ENCODE peak calls at places on chromosomes 13 and 19, in six cellular contexts. I, T, B, Y, R and L are unnamed samples.

GRCh38 chr19:6286676-6287075 is 6.9 kb upstream of the MLLT1 start:
- DNase-seq in T (no peak), I (no peak), B (no peak), R (no peak), Y (no peak), L (no peak)

GRCh38 chr13:35887028-35887666 is 244.0 kb downstream of the DCLK1 start:
- DNase-seq in Y (no peak), I (no peak), T (no peak), R (no peak), B (no peak), L (no peak)

GRCh38 chr19:40603719-40604646 is 2.8 kb downstream of the LTBP4 start:
- DNase-seq in I (peak; percentile 96), B (peak; percentile 99), Y (peak; percentile 94), R (peak; percentile 88), T (peak; percentile 92), L (peak; percentile 99)

GRCh38 chr13:103133551-103133950 is 67.3 kb upstream of the SLC10A2 start:
- DNase-seq in B (no peak), I (no peak), Y (no peak), R (no peak), T (no peak), L (no peak)

GRCh38 chr13:108083056-108083455 is 132.3 kb downstream of the LIG4 start:
- DNase-seq in B (no peak), T (no peak), R (no peak), I (no peak), Y (no peak), L (no peak)

GRCh38 chr19:42226886-42227285 is 6.8 kb downstream of the ZNF526 start:
- DNase-seq in Y (no peak), B (no peak), R (no peak), T (peak; percentile 50), I (no peak), L (no peak)

GRCh38 chr13:33441015-33441414 is 155.5 kb upstream of the STARD13 start:
- DNase-seq in I (peak; percentile 35), T (peak; percentile 47), R (no peak), Y (no peak), B (peak; percentile 3), L (peak; percentile 15)

GRCh38 chr19:6209680-6210079 is 70.1 kb downstream of the MLLT1 start:
- DNase-seq in T (no peak), I (no peak), R (no peak), Y (no peak), B (no peak), L (no peak)

GRCh38 chr19:19034204-19034624 is 811 bp downstream of the ARMC6 start:
- DNase-seq in B (peak; percentile 86), R (peak; percentile 51), I (peak; percentile 81), Y (peak; percentile 92), T (peak; percentile 44), L (peak; percentile 60)

GRCh38 chr19:11457115-11457514 is 21.7 kb downstream of the PRKCSH start:
- DNase-seq in T (no peak), I (no peak), B (no peak), R (no peak), Y (peak; percentile 42), L (no peak)

GRCh38 chr19:57934820-57935665 is at the start of gene ZNF418:
- DNase-seq in R (peak; percentile 55), Y (no peak), I (no peak), T (peak; percentile 84), B (peak; percentile 19), L (no peak)

GRCh38 chr13:38582133-38582532 is 104.7 kb upstream of the FREM2 start:
- DNase-seq in T (peak; percentile 16), R (no peak), Y (peak; percentile 15), I (peak; percentile 47), B (peak; percentile 2), L (no peak)

GRCh38 chr13:46109451-46109850 is 4.6 kb upstream of the CPB2 start:
- DNase-seq in I (peak; percentile 97), R (no peak), Y (no peak), T (no peak), B (no peak), L (no peak)

GRCh38 chr13:35699805-35700204 is 223.3 kb upstream of the MAB21L1 start:
- DNase-seq in I (no peak), B (no peak), R (no peak), Y (no peak), T (peak; percentile 66), L (no peak)

GRCh38 chr19:9535934-9536333 is 2.5 kb downstream of the ZNF426 start:
- DNase-seq in B (no peak), T (no peak), R (no peak), I (no peak), Y (no peak), L (no peak)

GRCh38 chr19:16831531-16831930 is 2.3 kb downstream of the SIN3B start:
- DNase-seq in R (no peak), T (no peak), Y (no peak), I (no peak), B (no peak), L (no peak)

GRCh38 chr19:4929186-4929585 is 19.9 kb downstream of the UHRF1 start:
- DNase-seq in T (no peak), B (no peak), R (no peak), I (no peak), Y (no peak), L (no peak)

GRCh38 chr19:16185925-16186234 is 670 bp downstream of the FAM32A start:
- DNase-seq in B (no peak), T (no peak), R (no peak), Y (no peak), I (peak; percentile 39), L (no peak)

GRCh38 chr19:54478677-54479266 is 5.7 kb upstream of the CDC42EP5 start:
- DNase-seq in I (peak; percentile 59), B (no peak), T (peak; percentile 49), R (no peak), Y (peak; percentile 50), L (peak; percentile 53)

GRCh38 chr19:13579388-13580060 is 73.2 kb upstream of the CACNA1A start:
- DNase-seq in I (no peak), R (no peak), T (peak; percentile 65), Y (no peak), B (no peak), L (no peak)

GRCh38 chr13:52371736-52372247 is 34.2 kb downstream of the THSD1 start:
- DNase-seq in I (peak; percentile 66), R (no peak), T (peak; percentile 63), B (no peak), Y (no peak), L (peak; percentile 37)

GRCh38 chr13:109345433-109345941 is 440.9 kb downstream of the IRS2 start:
- DNase-seq in Y (no peak), B (no peak), T (peak; percentile 77), R (no peak), I (no peak), L (no peak)

GRCh38 chr13:21395953-21396352 is 63.1 kb downstream of the ZDHHC20 start:
- DNase-seq in I (no peak), T (no peak), B (no peak), Y (no peak), R (no peak), L (no peak)

GRCh38 chr19:48746738-48747575 is at the start of gene IZUMO1:
- DNase-seq in T (peak; percentile 90), Y (peak; percentile 86), B (peak; percentile 99), I (no peak), R (no peak), L (peak; percentile 59)

GRCh38 chr19:46746281-46746965 is at the start of gene STRN4:
- DNase-seq in T (no peak), B (peak; percentile 94), R (no peak), I (no peak), Y (peak; percentile 94), L (no peak)

GRCh38 chr19:2974342-2974932 is 2.9 kb upstream of the TLE6 start:
- DNase-seq in Y (peak; percentile 62), R (no peak), T (no peak), B (no peak), I (no peak), L (no peak)

GRCh38 chr13:31952641-31953380 is 78.8 kb upstream of the FRY start:
- DNase-seq in B (no peak), T (no peak), I (no peak), Y (no peak), R (no peak), L (no peak)

GRCh38 chr19:1168877-1169791 is 4.9 kb downstream of the SBNO2 start:
- DNase-seq in Y (no peak), T (peak; percentile 85), I (peak; percentile 50), B (no peak), R (no peak), L (no peak)

GRCh38 chr13:41914552-41914951 is 46.4 kb downstream of the VWA8 start:
- DNase-seq in Y (no peak), B (no peak), T (no peak), R (no peak), I (no peak), L (no peak)

GRCh38 chr19:3986260-3987041 is 1.2 kb upstream of the EEF2 start:
- DNase-seq in T (peak; percentile 73), I (peak; percentile 72), R (peak; percentile 56), Y (peak; percentile 67), B (peak; percentile 51), L (peak; percentile 74)

GRCh38 chr13:51271528-51272070 is 49.4 kb downstream of the FAM124A start:
- DNase-seq in B (no peak), Y (no peak), R (no peak), T (no peak), I (no peak), L (no peak)
- TF ChIP-seq CTCF in B (no peak), Y (no peak), R (no peak), T (no peak), I (no peak), L (no peak)

DNA sequence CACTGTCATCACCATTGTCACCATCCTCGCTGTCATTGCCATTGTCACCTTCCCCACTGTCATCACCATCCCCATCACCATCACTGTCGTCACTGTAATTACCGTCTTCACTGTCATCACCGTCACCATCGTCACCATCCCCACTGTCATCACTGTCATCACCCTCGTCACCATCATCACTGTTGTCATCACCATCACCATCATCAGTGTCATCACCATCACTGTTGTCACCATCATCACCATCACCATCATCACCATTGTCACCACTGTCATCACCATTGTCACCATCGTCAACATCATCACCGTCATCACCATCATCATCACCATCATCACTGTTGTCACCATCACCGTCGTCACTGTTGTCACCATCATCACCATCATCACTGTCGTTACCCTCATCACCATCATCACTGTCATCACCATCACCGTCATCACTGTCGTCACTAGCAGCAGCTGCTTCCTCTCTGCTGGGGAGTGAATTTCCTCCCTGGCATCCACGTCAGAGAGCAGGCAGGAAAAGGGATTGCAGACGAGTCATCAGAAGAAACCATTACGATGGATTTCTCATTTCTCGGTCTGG is 27.3 kb downstream of the TMEM255B start:
- DNase-seq in Y (no peak), I (no peak), R (no peak), B (no peak), T (peak; percentile 76), L (no peak)
- TF ChIP-seq CEBPB in Y (no peak), I (no peak), R (no peak), B (no peak), T (no peak), L (no peak)

GRCh38 chr19:14786421-14786851 is 8.1 kb upstream of the ADGRE2 start:
- DNase-seq in B (peak; percentile 25), Y (peak; percentile 68), I (no peak), R (no peak), T (no peak), L (no peak)
- TF ChIP-seq CTCF in B (peak; percentile 55), Y (peak; percentile 95), I (peak; percentile 86), R (peak; percentile 88), T (peak; percentile 27), L (peak; percentile 95)

DNA sequence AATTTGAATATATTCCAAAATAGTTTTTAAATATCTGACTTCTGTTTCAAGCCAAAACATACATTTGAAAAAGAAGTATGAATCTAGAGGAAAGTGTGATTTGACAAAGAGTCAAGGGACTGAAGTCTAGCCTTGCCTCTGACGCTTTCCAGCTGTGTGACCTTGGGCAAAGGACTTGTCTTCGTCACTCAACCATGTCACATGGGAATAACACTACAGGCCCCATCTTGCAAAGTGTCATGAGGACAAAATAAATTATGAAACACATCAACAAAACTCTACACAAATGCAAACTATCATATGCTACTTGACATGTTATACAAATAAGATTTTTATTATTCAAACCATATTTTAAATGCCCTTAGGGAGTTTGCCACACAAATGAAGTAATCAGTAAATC is 73.0 kb downstream of the CYSLTR2 start:
- DNase-seq in B (no peak), T (no peak), I (no peak), R (no peak), Y (no peak), L (no peak)
- TF ChIP-seq CEBPB in B (no peak), T (no peak), I (no peak), R (no peak), Y (no peak), L (no peak)